ENCODE peak calls at places on chromosome 21, in ten cellular contexts. One of them, this sample, is unnamed.

GRCh38 chr21:38712076-38712475 is 93.7 kb upstream of the ETS2 start:
- DNase-seq in GM12891: no peak
- DNase-seq in heart left ventricle: peak; percentile 40
- DNase-seq in vagina: no peak
- DNase-seq in esophagus squamous epithelium: no peak
- DNase-seq in adrenal gland: no peak
- DNase-seq in right lobe of liver: no peak
- DNase-seq in esophagus muscularis mucosa: no peak
- DNase-seq in thyroid gland: no peak
- DNase-seq in ovary: peak; percentile 25
- DNase-seq in this sample: no peak

GRCh38 chr21:17427157-17427556 is 85.7 kb upstream of the CXADR start:
- DNase-seq in GM12891: no peak
- DNase-seq in heart left ventricle: no peak
- DNase-seq in vagina: no peak
- DNase-seq in esophagus squamous epithelium: no peak
- DNase-seq in adrenal gland: no peak
- DNase-seq in right lobe of liver: no peak
- DNase-seq in esophagus muscularis mucosa: no peak
- DNase-seq in thyroid gland: no peak
- DNase-seq in ovary: no peak
- DNase-seq in this sample: no peak

GRCh38 chr21:26095131-26095530 is 75.4 kb downstream of the APP start:
- DNase-seq in GM12891: no peak
- DNase-seq in heart left ventricle: no peak
- DNase-seq in vagina: no peak
- DNase-seq in esophagus squamous epithelium: no peak
- DNase-seq in adrenal gland: no peak
- DNase-seq in right lobe of liver: no peak
- DNase-seq in esophagus muscularis mucosa: no peak
- DNase-seq in thyroid gland: no peak
- DNase-seq in ovary: no peak
- DNase-seq in this sample: no peak

GRCh38 chr21:43302356-43302700 is 124.6 kb downstream of the SIK1 start:
- DNase-seq in GM12891: no peak
- DNase-seq in heart left ventricle: peak; percentile 9
- DNase-seq in vagina: no peak
- DNase-seq in esophagus squamous epithelium: no peak
- DNase-seq in adrenal gland: no peak
- DNase-seq in right lobe of liver: peak; percentile 44
- DNase-seq in esophagus muscularis mucosa: no peak
- DNase-seq in thyroid gland: no peak
- DNase-seq in ovary: no peak
- DNase-seq in this sample: no peak

GRCh38 chr21:42146251-42146805 is 72.6 kb upstream of the ABCG1 start:
- DNase-seq in GM12891: no peak
- DNase-seq in heart left ventricle: no peak
- DNase-seq in vagina: no peak
- DNase-seq in esophagus squamous epithelium: no peak
- DNase-seq in adrenal gland: no peak
- DNase-seq in right lobe of liver: no peak
- DNase-seq in esophagus muscularis mucosa: no peak
- DNase-seq in thyroid gland: no peak
- DNase-seq in ovary: peak; percentile 12
- DNase-seq in this sample: no peak

GRCh38 chr21:25039461-25040380 is 567.6 kb downstream of the MRPL39 start:
- DNase-seq in GM12891: no peak
- DNase-seq in heart left ventricle: no peak
- DNase-seq in vagina: no peak
- DNase-seq in esophagus squamous epithelium: no peak
- DNase-seq in adrenal gland: no peak
- DNase-seq in right lobe of liver: no peak
- DNase-seq in esophagus muscularis mucosa: no peak
- DNase-seq in thyroid gland: no peak
- DNase-seq in ovary: no peak
- DNase-seq in this sample: no peak

GRCh38 chr21:26842976-26843911 is 2.0 kb downstream of the ADAMTS1 start:
- DNase-seq in GM12891: no peak
- DNase-seq in heart left ventricle: peak; percentile 94
- DNase-seq in vagina: peak; percentile 98
- DNase-seq in esophagus squamous epithelium: no peak
- DNase-seq in adrenal gland: peak; percentile 91
- DNase-seq in right lobe of liver: peak; percentile 87
- DNase-seq in esophagus muscularis mucosa: peak; percentile 98
- DNase-seq in thyroid gland: peak; percentile 94
- DNase-seq in ovary: peak; percentile 94
- DNase-seq in this sample: peak; percentile 90

GRCh38 chr21:33855190-33855589 is 60.4 kb downstream of the ATP5PO start:
- DNase-seq in GM12891: no peak
- DNase-seq in heart left ventricle: no peak
- DNase-seq in vagina: no peak
- DNase-seq in esophagus squamous epithelium: no peak
- DNase-seq in adrenal gland: no peak
- DNase-seq in right lobe of liver: no peak
- DNase-seq in esophagus muscularis mucosa: no peak
- DNase-seq in thyroid gland: no peak
- DNase-seq in ovary: no peak
- DNase-seq in this sample: no peak

GRCh38 chr21:31993826-31994791 is 121.3 kb downstream of the HUNK start:
- DNase-seq in GM12891: no peak
- DNase-seq in heart left ventricle: no peak
- DNase-seq in vagina: no peak
- DNase-seq in esophagus squamous epithelium: no peak
- DNase-seq in adrenal gland: no peak
- DNase-seq in right lobe of liver: no peak
- DNase-seq in esophagus muscularis mucosa: no peak
- DNase-seq in thyroid gland: no peak
- DNase-seq in ovary: no peak
- DNase-seq in this sample: no peak

GRCh38 chr21:33123396-33124120 is 53.6 kb downstream of the OLIG1 start:
- DNase-seq in GM12891: no peak
- DNase-seq in heart left ventricle: no peak
- DNase-seq in vagina: no peak
- DNase-seq in esophagus squamous epithelium: no peak
- DNase-seq in adrenal gland: no peak
- DNase-seq in right lobe of liver: no peak
- DNase-seq in esophagus muscularis mucosa: no peak
- DNase-seq in thyroid gland: no peak
- DNase-seq in ovary: no peak
- DNase-seq in this sample: no peak

GRCh38 chr21:38660333-38661295 is 145.1 kb upstream of the ETS2 start:
- DNase-seq in GM12891: no peak
- DNase-seq in heart left ventricle: peak; percentile 37
- DNase-seq in vagina: no peak
- DNase-seq in esophagus squamous epithelium: no peak
- DNase-seq in adrenal gland: no peak
- DNase-seq in right lobe of liver: no peak
- DNase-seq in esophagus muscularis mucosa: no peak
- DNase-seq in thyroid gland: peak; percentile 6
- DNase-seq in ovary: peak; percentile 42
- DNase-seq in this sample: no peak

GRCh38 chr21:33011462-33011861 is 14.3 kb upstream of the OLIG2 start:
- DNase-seq in GM12891: no peak
- DNase-seq in heart left ventricle: no peak
- DNase-seq in vagina: no peak
- DNase-seq in esophagus squamous epithelium: no peak
- DNase-seq in adrenal gland: peak; percentile 34
- DNase-seq in right lobe of liver: no peak
- DNase-seq in esophagus muscularis mucosa: no peak
- DNase-seq in thyroid gland: no peak
- DNase-seq in ovary: no peak
- DNase-seq in this sample: peak; percentile 48

GRCh38 chr21:39452207-39452964 is 616 bp downstream of the SH3BGR start:
- DNase-seq in GM12891: no peak
- DNase-seq in heart left ventricle: no peak
- DNase-seq in vagina: no peak
- DNase-seq in esophagus squamous epithelium: no peak
- DNase-seq in adrenal gland: no peak
- DNase-seq in right lobe of liver: no peak
- DNase-seq in esophagus muscularis mucosa: no peak
- DNase-seq in thyroid gland: no peak
- DNase-seq in ovary: no peak
- DNase-seq in this sample: no peak

GRCh38 chr21:41879190-41879998 is at the start of gene PRDM15:
- DNase-seq in GM12891: peak; percentile 71
- DNase-seq in heart left ventricle: peak; percentile 85
- DNase-seq in vagina: no peak
- DNase-seq in esophagus squamous epithelium: peak; percentile 16
- DNase-seq in adrenal gland: peak; percentile 88
- DNase-seq in right lobe of liver: peak; percentile 85
- DNase-seq in esophagus muscularis mucosa: no peak
- DNase-seq in thyroid gland: peak; percentile 78
- DNase-seq in ovary: peak; percentile 83
- DNase-seq in this sample: peak; percentile 96

GRCh38 chr21:27275294-27275927 is 308.5 kb upstream of the ADAMTS5 start:
- DNase-seq in GM12891: no peak
- DNase-seq in heart left ventricle: no peak
- DNase-seq in vagina: no peak
- DNase-seq in esophagus squamous epithelium: no peak
- DNase-seq in adrenal gland: no peak
- DNase-seq in right lobe of liver: no peak
- DNase-seq in esophagus muscularis mucosa: no peak
- DNase-seq in thyroid gland: no peak
- DNase-seq in ovary: no peak
- DNase-seq in this sample: no peak

GRCh38 chr21:41153443-41153842 is 14.5 kb upstream of the BACE2 start:
- DNase-seq in GM12891: no peak
- DNase-seq in heart left ventricle: no peak
- DNase-seq in vagina: no peak
- DNase-seq in esophagus squamous epithelium: no peak
- DNase-seq in adrenal gland: no peak
- DNase-seq in right lobe of liver: no peak
- DNase-seq in esophagus muscularis mucosa: no peak
- DNase-seq in thyroid gland: no peak
- DNase-seq in ovary: no peak
- DNase-seq in this sample: no peak

DNA sequence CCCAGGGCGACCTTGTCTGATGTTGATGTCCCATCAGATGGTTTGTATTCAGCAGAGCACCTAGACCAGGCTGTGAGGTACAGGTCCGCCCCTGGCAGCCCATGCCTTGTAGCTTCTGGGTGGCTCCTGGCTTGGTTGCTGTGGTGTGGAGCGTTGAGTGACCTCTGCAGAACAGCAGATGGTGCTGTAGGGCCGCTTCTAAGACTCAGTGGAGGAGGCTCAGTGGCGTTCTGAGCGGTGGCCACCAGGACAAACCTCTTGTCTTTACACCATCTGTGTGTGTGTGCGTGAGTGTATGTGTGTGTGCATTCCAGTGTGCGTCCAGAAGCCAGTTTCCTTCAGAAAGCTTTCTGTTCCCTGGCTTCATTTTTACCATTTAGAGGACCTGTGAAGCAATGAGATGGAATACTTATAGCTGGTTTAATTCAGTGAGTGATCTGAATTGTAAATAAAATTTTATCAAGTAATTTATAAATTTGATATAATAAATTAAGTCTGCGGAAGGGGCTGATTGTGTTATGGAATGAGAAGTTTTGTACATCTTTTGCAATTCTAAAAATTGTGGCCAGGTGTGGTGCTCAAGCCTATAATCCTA is 66.1 kb downstream of the ADARB1 start:
- DNase-seq in GM12891: peak; percentile 73
- DNase-seq in heart left ventricle: peak; percentile 76
- DNase-seq in vagina: no peak
- DNase-seq in esophagus squamous epithelium: no peak
- DNase-seq in adrenal gland: peak; percentile 88
- DNase-seq in right lobe of liver: peak; percentile 81
- DNase-seq in esophagus muscularis mucosa: no peak
- DNase-seq in thyroid gland: peak; percentile 71
- DNase-seq in ovary: peak; percentile 72
- DNase-seq in this sample: no peak
- TF ChIP-seq POLR2A in GM12891: no peak
- TF ChIP-seq POLR2A in heart left ventricle: no peak
- TF ChIP-seq POLR2A in vagina: no peak
- TF ChIP-seq POLR2A in esophagus squamous epithelium: no peak
- TF ChIP-seq POLR2A in adrenal gland: no peak
- TF ChIP-seq POLR2A in right lobe of liver: no peak
- TF ChIP-seq POLR2A in esophagus muscularis mucosa: no peak
- TF ChIP-seq POLR2A in thyroid gland: no peak
- TF ChIP-seq POLR2A in ovary: no peak
- TF ChIP-seq POLR2A in this sample: no peak

GRCh38 chr21:28294046-28294445 is 698.6 kb downstream of the LTN1 start:
- DNase-seq in GM12891: no peak
- DNase-seq in heart left ventricle: no peak
- DNase-seq in vagina: no peak
- DNase-seq in esophagus squamous epithelium: no peak
- DNase-seq in adrenal gland: no peak
- DNase-seq in right lobe of liver: no peak
- DNase-seq in esophagus muscularis mucosa: no peak
- DNase-seq in thyroid gland: no peak
- DNase-seq in ovary: no peak
- DNase-seq in this sample: no peak

GRCh38 chr21:28299946-28300345 is 692.7 kb downstream of the LTN1 start:
- DNase-seq in GM12891: no peak
- DNase-seq in heart left ventricle: no peak
- DNase-seq in vagina: no peak
- DNase-seq in esophagus squamous epithelium: no peak
- DNase-seq in adrenal gland: no peak
- DNase-seq in right lobe of liver: no peak
- DNase-seq in esophagus muscularis mucosa: no peak
- DNase-seq in thyroid gland: no peak
- DNase-seq in ovary: no peak
- DNase-seq in this sample: no peak

GRCh38 chr21:28298251-28298672 is 694.4 kb downstream of the LTN1 start:
- DNase-seq in GM12891: no peak
- DNase-seq in heart left ventricle: no peak
- DNase-seq in vagina: no peak
- DNase-seq in esophagus squamous epithelium: no peak
- DNase-seq in adrenal gland: no peak
- DNase-seq in right lobe of liver: no peak
- DNase-seq in esophagus muscularis mucosa: no peak
- DNase-seq in thyroid gland: no peak
- DNase-seq in ovary: no peak
- DNase-seq in this sample: no peak
- TF ChIP-seq POLR2A in GM12891: no peak
- TF ChIP-seq POLR2A in heart left ventricle: no peak
- TF ChIP-seq POLR2A in vagina: no peak
- TF ChIP-seq POLR2A in esophagus squamous epithelium: no peak
- TF ChIP-seq POLR2A in adrenal gland: no peak
- TF ChIP-seq POLR2A in right lobe of liver: no peak
- TF ChIP-seq POLR2A in esophagus muscularis mucosa: no peak
- TF ChIP-seq POLR2A in thyroid gland: no peak
- TF ChIP-seq POLR2A in ovary: no peak
- TF ChIP-seq POLR2A in this sample: no peak

GRCh38 chr21:34887729-34888568 is 161.2 kb downstream of the RUNX1 start:
- DNase-seq in GM12891: peak; percentile 65
- DNase-seq in heart left ventricle: peak; percentile 88
- DNase-seq in vagina: peak; percentile 94
- DNase-seq in esophagus squamous epithelium: no peak
- DNase-seq in adrenal gland: peak; percentile 88
- DNase-seq in right lobe of liver: peak; percentile 83
- DNase-seq in esophagus muscularis mucosa: peak; percentile 94
- DNase-seq in thyroid gland: peak; percentile 69
- DNase-seq in ovary: peak; percentile 69
- DNase-seq in this sample: peak; percentile 95
- TF ChIP-seq POLR2A in GM12891: no peak
- TF ChIP-seq POLR2A in heart left ventricle: no peak
- TF ChIP-seq POLR2A in vagina: peak; percentile 23
- TF ChIP-seq POLR2A in esophagus squamous epithelium: peak; percentile 7
- TF ChIP-seq POLR2A in adrenal gland: no peak
- TF ChIP-seq POLR2A in right lobe of liver: no peak
- TF ChIP-seq POLR2A in esophagus muscularis mucosa: no peak
- TF ChIP-seq POLR2A in thyroid gland: no peak
- TF ChIP-seq POLR2A in ovary: no peak
- TF ChIP-seq POLR2A in this sample: no peak

GRCh38 chr21:44801468-44802395 is at the start of gene UBE2G2:
- DNase-seq in GM12891: peak; percentile 98
- DNase-seq in heart left ventricle: peak; percentile 82
- DNase-seq in vagina: no peak
- DNase-seq in esophagus squamous epithelium: no peak
- DNase-seq in adrenal gland: peak; percentile 80
- DNase-seq in right lobe of liver: peak; percentile 87
- DNase-seq in esophagus muscularis mucosa: peak; percentile 94
- DNase-seq in thyroid gland: peak; percentile 73
- DNase-seq in ovary: peak; percentile 78
- DNase-seq in this sample: peak; percentile 96
- TF ChIP-seq POLR2A in GM12891: peak; percentile 81
- TF ChIP-seq POLR2A in heart left ventricle: no peak
- TF ChIP-seq POLR2A in vagina: peak; percentile 27
- TF ChIP-seq POLR2A in esophagus squamous epithelium: peak; percentile 74
- TF ChIP-seq POLR2A in adrenal gland: no peak
- TF ChIP-seq POLR2A in right lobe of liver: peak; percentile 66
- TF ChIP-seq POLR2A in esophagus muscularis mucosa: peak; percentile 66
- TF ChIP-seq POLR2A in thyroid gland: peak; percentile 75
- TF ChIP-seq POLR2A in ovary: peak; percentile 57
- TF ChIP-seq POLR2A in this sample: no peak